ENCODE peak calls at places on chromosomes 7 and 10, in four cellular contexts. K is epithelial cell of esophagus, W is upper lobe of right lung, G is psoas muscle. I is an unnamed sample.

GRCh38 chr7:112105584-112106540 is 100.3 kb downstream of the DOCK4 start:
- DNase-seq in G (no peak), K (no peak), W (no peak), I (no peak)

GRCh38 chr7:48427671-48428070 is 256.4 kb downstream of the ABCA13 start:
- DNase-seq in G (no peak), W (no peak), K (peak; percentile 64), I (no peak)

GRCh38 chr7:78499283-78499682 is 700.7 kb downstream of the PHTF2 start:
- DNase-seq in W (no peak), G (no peak), K (peak; percentile 8), I (no peak)

GRCh38 chr7:141572175-141572574 is 21.0 kb downstream of the AGK start:
- DNase-seq in K (no peak), G (no peak), W (no peak), I (no peak)

GRCh38 chr10:48291190-48291589 is 15.3 kb upstream of the MAPK8 start:
- DNase-seq in K (no peak), W (no peak), G (no peak), I (no peak)

GRCh38 chr7:129122086-129122750 is 22.3 kb upstream of the TSPAN33 start:
- DNase-seq in G (no peak), W (no peak), K (no peak), I (no peak)

GRCh38 chr7:12508005-12508404 is 62.5 kb upstream of the SCIN start:
- DNase-seq in K (no peak), G (no peak), W (no peak), I (no peak)

GRCh38 chr10:12704488-12704887 is 297.0 kb downstream of the CCDC3 start:
- DNase-seq in G (no peak), W (no peak), K (peak; percentile 69), I (no peak)

GRCh38 chr10:97159906-97160305 is 25.9 kb downstream of the SLIT1 start:
- DNase-seq in G (no peak), W (peak; percentile 23), K (no peak), I (no peak)

GRCh38 chr10:71258046-71258445 is 45.7 kb downstream of the UNC5B start:
- DNase-seq in W (no peak), K (no peak), G (no peak), I (no peak)

I was measured in right cardiac atrium.